ENCODE peak calls at places on chromosomes 16 and 17, in ten cellular contexts. F, N, Z, C, V, H, D, W, L and S are unnamed samples.

GRCh38 chr17:2602597-2603017 is 9.2 kb downstream of the PAFAH1B1 start:
- DNase-seq in C (no peak), Z (no peak), W (peak), N (no peak), H (no peak), D (no peak), L (no peak), V (no peak), F (no peak), S (peak)

GRCh38 chr17:78820841-78821240 is 19.8 kb downstream of the USP36 start:
- DNase-seq in D (no peak), V (no peak), N (no peak), F (no peak), W (no peak), Z (no peak), C (no peak), L (no peak), H (peak), S (no peak)

GRCh38 chr17:73900516-73900915 is 256.3 kb upstream of the SDK2 start:
- DNase-seq in Z (no peak), C (no peak), L (no peak), F (no peak), D (no peak), N (no peak), V (no peak), W (no peak), H (no peak), S (no peak)

GRCh38 chr17:9271989-9272388 is 250.7 kb downstream of the NTN1 start:
- DNase-seq in Z (no peak), N (no peak), H (no peak), W (no peak), C (no peak), F (no peak), L (peak), D (no peak), V (no peak), S (no peak)

GRCh38 chr17:63399316-63399715 is 46.8 kb downstream of the CYB561 start:
- DNase-seq in V (no peak), W (peak), Z (peak), C (peak), H (no peak), F (no peak), N (no peak), D (no peak), L (peak), S (no peak)

GRCh38 chr17:81824595-81824994 is 8.5 kb downstream of the MCRIP1 start:
- DNase-seq in L (no peak), W (no peak), Z (no peak), H (no peak), D (no peak), F (no peak), V (no peak), N (no peak), C (no peak), S (no peak)

GRCh38 chr17:31433091-31433790 is 41.8 kb downstream of the RAB11FIP4 start:
- DNase-seq in F (no peak), H (peak), Z (peak), L (no peak), W (peak), N (peak), C (no peak), V (no peak), D (peak), S (no peak)

GRCh38 chr17:61466246-61466645 is 14.0 kb downstream of the TBX4 start:
- DNase-seq in F (no peak), D (no peak), L (no peak), N (no peak), Z (no peak), H (no peak), W (no peak), V (no peak), C (no peak), S (no peak)

GRCh38 chr16:57513371-57514102 is 22.8 kb downstream of the CCDC102A start:
- DNase-seq in F (no peak), Z (no peak), V (no peak), W (no peak), L (no peak), H (no peak), C (no peak), N (no peak), D (no peak), S (no peak)